ENCODE peak calls at places on chromosome 21, in four cellular contexts. One of them, this sample, is unnamed.

GRCh38 chr21:27817061-27817460 is 850.2 kb upstream of the ADAMTS5 start:
- DNase-seq in astrocyte of the spinal cord: no peak
- DNase-seq in progenitor cell of endocrine pancreas: no peak
- DNase-seq in activated T-helper 1 cell treated with anti-CD3 and anti-CD28 coated beads, Interleukin-12 subunit alpha, Interleukin-12 subunit beta, Interleukin-2, Interleukin-4 antibody, amounts not matched to agents 30 ng/mL and 10 ng/mL and 1 ng/mL, durations not matched to agents 14 hours and 24 hours and 36 hours: no peak
- DNase-seq in this sample: no peak

GRCh38 chr21:29091032-29091431 is 17.6 kb upstream of the CCT8 start:
- DNase-seq in progenitor cell of endocrine pancreas: no peak
- DNase-seq in astrocyte of the spinal cord: peak
- DNase-seq in activated T-helper 1 cell treated with anti-CD3 and anti-CD28 coated beads, Interleukin-12 subunit alpha, Interleukin-12 subunit beta, Interleukin-2, Interleukin-4 antibody, amounts not matched to agents 30 ng/mL and 10 ng/mL and 1 ng/mL, durations not matched to agents 14 hours and 24 hours and 36 hours: no peak
- DNase-seq in this sample: no peak

GRCh38 chr21:15210235-15210678 is 145.5 kb upstream of the NRIP1 start:
- DNase-seq in activated T-helper 1 cell treated with anti-CD3 and anti-CD28 coated beads, Interleukin-12 subunit alpha, Interleukin-12 subunit beta, Interleukin-2, Interleukin-4 antibody, amounts not matched to agents 30 ng/mL and 10 ng/mL and 1 ng/mL, durations not matched to agents 14 hours and 24 hours and 36 hours: no peak
- DNase-seq in astrocyte of the spinal cord: no peak
- DNase-seq in progenitor cell of endocrine pancreas: no peak
- DNase-seq in this sample: no peak

GRCh38 chr21:18153063-18153462 is 91.6 kb upstream of the CHODL start:
- DNase-seq in progenitor cell of endocrine pancreas: no peak
- DNase-seq in activated T-helper 1 cell treated with anti-CD3 and anti-CD28 coated beads, Interleukin-12 subunit alpha, Interleukin-12 subunit beta, Interleukin-2, Interleukin-4 antibody, amounts not matched to agents 30 ng/mL and 10 ng/mL and 1 ng/mL, durations not matched to agents 14 hours and 24 hours and 36 hours: no peak
- DNase-seq in astrocyte of the spinal cord: no peak
- DNase-seq in this sample: no peak

GRCh38 chr21:38787461-38788274 is 18.1 kb upstream of the ETS2 start:
- DNase-seq in progenitor cell of endocrine pancreas: peak
- DNase-seq in astrocyte of the spinal cord: peak
- DNase-seq in activated T-helper 1 cell treated with anti-CD3 and anti-CD28 coated beads, Interleukin-12 subunit alpha, Interleukin-12 subunit beta, Interleukin-2, Interleukin-4 antibody, amounts not matched to agents 30 ng/mL and 10 ng/mL and 1 ng/mL, durations not matched to agents 14 hours and 24 hours and 36 hours: no peak
- DNase-seq in this sample: no peak

GRCh38 chr21:44867999-44868700 is 5.3 kb downstream of the PTTG1IP start:
- DNase-seq in astrocyte of the spinal cord: no peak
- DNase-seq in activated T-helper 1 cell treated with anti-CD3 and anti-CD28 coated beads, Interleukin-12 subunit alpha, Interleukin-12 subunit beta, Interleukin-2, Interleukin-4 antibody, amounts not matched to agents 30 ng/mL and 10 ng/mL and 1 ng/mL, durations not matched to agents 14 hours and 24 hours and 36 hours: peak
- DNase-seq in progenitor cell of endocrine pancreas: no peak
- DNase-seq in this sample: peak

GRCh38 chr21:45573452-45574035 is 31.3 kb upstream of the SLC19A1 start:
- DNase-seq in activated T-helper 1 cell treated with anti-CD3 and anti-CD28 coated beads, Interleukin-12 subunit alpha, Interleukin-12 subunit beta, Interleukin-2, Interleukin-4 antibody, amounts not matched to agents 30 ng/mL and 10 ng/mL and 1 ng/mL, durations not matched to agents 14 hours and 24 hours and 36 hours: no peak
- DNase-seq in progenitor cell of endocrine pancreas: no peak
- DNase-seq in astrocyte of the spinal cord: peak
- DNase-seq in this sample: no peak

GRCh38 chr21:29258626-29259335 is 39.9 kb upstream of the BACH1 start:
- DNase-seq in progenitor cell of endocrine pancreas: no peak
- DNase-seq in activated T-helper 1 cell treated with anti-CD3 and anti-CD28 coated beads, Interleukin-12 subunit alpha, Interleukin-12 subunit beta, Interleukin-2, Interleukin-4 antibody, amounts not matched to agents 30 ng/mL and 10 ng/mL and 1 ng/mL, durations not matched to agents 14 hours and 24 hours and 36 hours: no peak
- DNase-seq in astrocyte of the spinal cord: peak
- DNase-seq in this sample: no peak

GRCh38 chr21:42027804-42028753 is 17.9 kb upstream of the ZBTB21 start:
- DNase-seq in activated T-helper 1 cell treated with anti-CD3 and anti-CD28 coated beads, Interleukin-12 subunit alpha, Interleukin-12 subunit beta, Interleukin-2, Interleukin-4 antibody, amounts not matched to agents 30 ng/mL and 10 ng/mL and 1 ng/mL, durations not matched to agents 14 hours and 24 hours and 36 hours: no peak
- DNase-seq in astrocyte of the spinal cord: no peak
- DNase-seq in progenitor cell of endocrine pancreas: no peak
- DNase-seq in this sample: no peak

GRCh38 chr21:45724345-45724961 is 80.9 kb downstream of the PCBP3 start:
- DNase-seq in progenitor cell of endocrine pancreas: no peak
- DNase-seq in activated T-helper 1 cell treated with anti-CD3 and anti-CD28 coated beads, Interleukin-12 subunit alpha, Interleukin-12 subunit beta, Interleukin-2, Interleukin-4 antibody, amounts not matched to agents 30 ng/mL and 10 ng/mL and 1 ng/mL, durations not matched to agents 14 hours and 24 hours and 36 hours: no peak
- DNase-seq in astrocyte of the spinal cord: no peak
- DNase-seq in this sample: no peak

GRCh38 chr21:42401820-42402251 is 1.9 kb upstream of the UBASH3A start:
- DNase-seq in astrocyte of the spinal cord: no peak
- DNase-seq in progenitor cell of endocrine pancreas: no peak
- DNase-seq in activated T-helper 1 cell treated with anti-CD3 and anti-CD28 coated beads, Interleukin-12 subunit alpha, Interleukin-12 subunit beta, Interleukin-2, Interleukin-4 antibody, amounts not matched to agents 30 ng/mL and 10 ng/mL and 1 ng/mL, durations not matched to agents 14 hours and 24 hours and 36 hours: no peak
- DNase-seq in this sample: no peak

GRCh38 chr21:44888581-44889550 is 15.4 kb upstream of the PTTG1IP start:
- DNase-seq in activated T-helper 1 cell treated with anti-CD3 and anti-CD28 coated beads, Interleukin-12 subunit alpha, Interleukin-12 subunit beta, Interleukin-2, Interleukin-4 antibody, amounts not matched to agents 30 ng/mL and 10 ng/mL and 1 ng/mL, durations not matched to agents 14 hours and 24 hours and 36 hours: no peak
- DNase-seq in progenitor cell of endocrine pancreas: no peak
- DNase-seq in astrocyte of the spinal cord: no peak
- DNase-seq in this sample: no peak

GRCh38 chr21:37030864-37031263 is 24.4 kb downstream of the RIPPLY3 start:
- DNase-seq in astrocyte of the spinal cord: no peak
- DNase-seq in activated T-helper 1 cell treated with anti-CD3 and anti-CD28 coated beads, Interleukin-12 subunit alpha, Interleukin-12 subunit beta, Interleukin-2, Interleukin-4 antibody, amounts not matched to agents 30 ng/mL and 10 ng/mL and 1 ng/mL, durations not matched to agents 14 hours and 24 hours and 36 hours: no peak
- DNase-seq in progenitor cell of endocrine pancreas: no peak
- DNase-seq in this sample: no peak

GRCh38 chr21:14096172-14096571 is 114.6 kb downstream of the LIPI start:
- DNase-seq in astrocyte of the spinal cord: no peak
- DNase-seq in progenitor cell of endocrine pancreas: no peak
- DNase-seq in activated T-helper 1 cell treated with anti-CD3 and anti-CD28 coated beads, Interleukin-12 subunit alpha, Interleukin-12 subunit beta, Interleukin-2, Interleukin-4 antibody, amounts not matched to agents 30 ng/mL and 10 ng/mL and 1 ng/mL, durations not matched to agents 14 hours and 24 hours and 36 hours: no peak
- DNase-seq in this sample: no peak

GRCh38 chr21:45320991-45321656 is 33.4 kb upstream of the POFUT2 start:
- DNase-seq in progenitor cell of endocrine pancreas: no peak
- DNase-seq in astrocyte of the spinal cord: no peak
- DNase-seq in activated T-helper 1 cell treated with anti-CD3 and anti-CD28 coated beads, Interleukin-12 subunit alpha, Interleukin-12 subunit beta, Interleukin-2, Interleukin-4 antibody, amounts not matched to agents 30 ng/mL and 10 ng/mL and 1 ng/mL, durations not matched to agents 14 hours and 24 hours and 36 hours: no peak
- DNase-seq in this sample: no peak

This sample was measured in CD4-positive, alpha-beta T cell.